ENCODE peak calls at places on chromosomes 13 and 19, in ten cellular contexts. L, C, W, N, P, E, A, D, F and V are unnamed samples.

GRCh38 chr19:57465680-57466381 is 8.9 kb upstream of the VN1R1 start:
- DNase-seq in L (peak; percentile 65), C (no peak), F (peak; percentile 3), N (no peak), W (no peak), D (no peak), P (no peak), A (no peak), E (no peak), V (no peak)

GRCh38 chr19:14433454-14434156 is 499 bp downstream of the PKN1 start:
- DNase-seq in A (peak; percentile 56), F (peak; percentile 55), N (no peak), E (no peak), L (no peak), D (no peak), W (no peak), C (no peak), P (peak; percentile 57), V (no peak)

GRCh38 chr13:39777527-39778061 is 122.1 kb downstream of the COG6 start:
- DNase-seq in W (no peak), F (no peak), E (no peak), A (peak; percentile 45), N (no peak), D (peak; percentile 83), P (no peak), L (peak; percentile 75), C (no peak), V (no peak)

GRCh38 chr19:6164906-6165531 is 29.6 kb downstream of the ACSBG2 start:
- DNase-seq in C (no peak), A (no peak), N (no peak), D (no peak), F (no peak), W (no peak), E (no peak), L (no peak), P (no peak), V (no peak)

GRCh38 chr19:53196777-53197396 is 3.7 kb upstream of the ZNF665 start:
- DNase-seq in L (peak; percentile 29), C (peak; percentile 96), N (peak; percentile 98), W (peak; percentile 89), F (peak; percentile 99), E (peak; percentile 98), D (no peak), P (peak; percentile 99), A (peak; percentile 97), V (peak; percentile 99)

GRCh38 chr13:22271963-22272362 is 601.1 kb downstream of the FGF9 start:
- DNase-seq in P (no peak), A (no peak), D (no peak), L (no peak), W (no peak), N (no peak), C (no peak), E (no peak), F (no peak), V (no peak)

GRCh38 chr19:15274477-15274876 is 42.2 kb upstream of the EPHX3 start:
- DNase-seq in C (no peak), E (no peak), P (no peak), D (no peak), F (no peak), N (no peak), A (no peak), L (no peak), W (no peak), V (no peak)

GRCh38 chr19:33429891-33430673 is 56.6 kb downstream of the CEBPG start:
- DNase-seq in A (no peak), P (no peak), E (no peak), L (no peak), C (no peak), D (no peak), F (peak; percentile 24), W (no peak), N (no peak), V (no peak)

GRCh38 chr13:48400820-48401219 is 12.1 kb downstream of the LPAR6 start:
- DNase-seq in A (no peak), W (no peak), D (peak; percentile 32), L (peak; percentile 28), C (no peak), E (no peak), F (no peak), N (no peak), P (no peak), V (no peak)

GRCh38 chr13:46369506-46370268 is 17.4 kb downstream of the RUBCNL start:
- DNase-seq in F (no peak), L (no peak), C (no peak), N (no peak), A (no peak), D (no peak), E (no peak), W (no peak), P (no peak), V (no peak)